ENCODE peak calls at places on chromosome 20, in six cellular contexts. One of them, this sample, is unnamed.

GRCh38 chr20:1415667-1416468 is 23.0 kb upstream of the FKBP1A start:
- DNase-seq in HepG2: peak
- DNase-seq in IMR-90: peak
- DNase-seq in GM12878: no peak
- DNase-seq in A549: peak
- DNase-seq in SK-N-SH: no peak
- DNase-seq in this sample: peak

GRCh38 chr20:62942456-62942855 is 4.5 kb downstream of the GID8 start:
- DNase-seq in GM12878: no peak
- DNase-seq in HepG2: no peak
- DNase-seq in A549: no peak
- DNase-seq in IMR-90: no peak
- DNase-seq in SK-N-SH: no peak
- DNase-seq in this sample: no peak

GRCh38 chr20:53050338-53050737 is 78.2 kb downstream of the TSHZ2 start:
- DNase-seq in HepG2: no peak
- DNase-seq in SK-N-SH: no peak
- DNase-seq in A549: no peak
- DNase-seq in GM12878: no peak
- DNase-seq in IMR-90: no peak
- DNase-seq in this sample: no peak

GRCh38 chr20:1887321-1887720 is 7.9 kb upstream of the SIRPA start:
- DNase-seq in A549: no peak
- DNase-seq in IMR-90: no peak
- DNase-seq in HepG2: no peak
- DNase-seq in SK-N-SH: no peak
- DNase-seq in GM12878: no peak
- DNase-seq in this sample: no peak

GRCh38 chr20:63653041-63653973 is at the start of gene STMN3:
- DNase-seq in IMR-90: peak
- DNase-seq in HepG2: peak
- DNase-seq in SK-N-SH: peak
- DNase-seq in A549: peak
- DNase-seq in GM12878: no peak
- DNase-seq in this sample: peak

GRCh38 chr20:62831361-62831788 is 14.5 kb downstream of the COL9A3 start:
- DNase-seq in IMR-90: no peak
- DNase-seq in SK-N-SH: peak
- DNase-seq in GM12878: no peak
- DNase-seq in A549: no peak
- DNase-seq in HepG2: no peak
- DNase-seq in this sample: no peak

GRCh38 chr20:18090044-18090443 is 32.3 kb upstream of the OVOL2 start:
- DNase-seq in SK-N-SH: no peak
- DNase-seq in A549: peak
- DNase-seq in HepG2: peak
- DNase-seq in GM12878: no peak
- DNase-seq in IMR-90: no peak
- DNase-seq in this sample: no peak

GRCh38 chr20:11654766-11655165 is 262.9 kb upstream of the BTBD3 start:
- DNase-seq in A549: no peak
- DNase-seq in SK-N-SH: no peak
- DNase-seq in GM12878: no peak
- DNase-seq in HepG2: no peak
- DNase-seq in IMR-90: no peak
- DNase-seq in this sample: no peak

GRCh38 chr20:19661717-19662637 is 96.1 kb upstream of the RIN2 start:
- DNase-seq in GM12878: no peak
- DNase-seq in A549: peak
- DNase-seq in HepG2: peak
- DNase-seq in SK-N-SH: peak
- DNase-seq in IMR-90: peak
- DNase-seq in this sample: peak

GRCh38 chr20:37804584-37805566 is 98.1 kb upstream of the VSTM2L start:
- DNase-seq in SK-N-SH: peak
- DNase-seq in IMR-90: no peak
- DNase-seq in GM12878: peak
- DNase-seq in HepG2: no peak
- DNase-seq in A549: no peak
- DNase-seq in this sample: no peak

GRCh38 chr20:19110866-19111460 is 101.5 kb upstream of the SLC24A3 start:
- DNase-seq in IMR-90: no peak
- DNase-seq in SK-N-SH: no peak
- DNase-seq in HepG2: no peak
- DNase-seq in GM12878: no peak
- DNase-seq in A549: no peak
- DNase-seq in this sample: no peak

GRCh38 chr20:15653396-15654207 is 919.6 kb downstream of the KIF16B start:
- DNase-seq in SK-N-SH: no peak
- DNase-seq in A549: no peak
- DNase-seq in HepG2: no peak
- DNase-seq in GM12878: no peak
- DNase-seq in IMR-90: peak
- DNase-seq in this sample: no peak
- TF ChIP-seq SMC3 in SK-N-SH: no peak
- TF ChIP-seq SMC3 in A549: no peak
- TF ChIP-seq SMC3 in HepG2: no peak
- TF ChIP-seq SMC3 in GM12878: no peak
- TF ChIP-seq SMC3 in IMR-90: no peak
- TF ChIP-seq SMC3 in this sample: no peak

DNA sequence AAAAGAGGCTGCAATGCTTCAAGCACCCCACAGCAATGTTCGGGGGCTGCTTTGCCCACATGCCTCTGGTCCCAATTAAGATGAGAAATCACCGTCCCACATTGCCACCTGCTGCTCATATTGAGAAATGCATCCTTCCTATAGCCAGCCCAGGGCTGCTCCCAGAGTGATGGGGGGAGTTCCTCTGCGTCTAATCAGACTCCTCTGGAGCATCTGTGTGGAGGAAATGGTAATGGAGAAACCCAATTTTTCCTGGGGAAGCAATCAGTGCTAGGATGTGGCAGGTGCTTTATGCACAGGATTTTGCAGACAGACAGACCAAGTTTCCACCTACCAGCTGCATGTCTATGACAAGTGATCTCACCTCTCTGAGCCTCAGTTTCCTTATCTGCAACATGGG is 33.6 kb downstream of the PTGIS start:
- DNase-seq in IMR-90: peak
- DNase-seq in GM12878: peak
- DNase-seq in SK-N-SH: peak
- DNase-seq in A549: peak
- DNase-seq in HepG2: peak
- DNase-seq in this sample: peak
- TF ChIP-seq SMC3 in IMR-90: peak
- TF ChIP-seq SMC3 in GM12878: peak
- TF ChIP-seq SMC3 in SK-N-SH: peak
- TF ChIP-seq SMC3 in A549: peak
- TF ChIP-seq SMC3 in HepG2: peak
- TF ChIP-seq SMC3 in this sample: peak

GRCh38 chr20:49595346-49595745 is 27.4 kb upstream of the PTGIS start:
- DNase-seq in IMR-90: no peak
- DNase-seq in SK-N-SH: no peak
- DNase-seq in HepG2: no peak
- DNase-seq in A549: no peak
- DNase-seq in GM12878: no peak
- DNase-seq in this sample: no peak

GRCh38 chr20:49594143-49594928 is 26.4 kb upstream of the PTGIS start:
- DNase-seq in A549: no peak
- DNase-seq in HepG2: no peak
- DNase-seq in IMR-90: peak
- DNase-seq in SK-N-SH: no peak
- DNase-seq in GM12878: no peak
- DNase-seq in this sample: no peak

GRCh38 chr20:49594929-49595311 is 27.0 kb upstream of the PTGIS start:
- DNase-seq in IMR-90: no peak
- DNase-seq in A549: no peak
- DNase-seq in GM12878: no peak
- DNase-seq in SK-N-SH: no peak
- DNase-seq in HepG2: no peak
- DNase-seq in this sample: no peak

GRCh38 chr20:49597825-49598395 is 30.0 kb upstream of the PTGIS start:
- DNase-seq in HepG2: no peak
- DNase-seq in GM12878: no peak
- DNase-seq in IMR-90: no peak
- DNase-seq in A549: no peak
- DNase-seq in SK-N-SH: no peak
- DNase-seq in this sample: no peak

GRCh38 chr20:49595811-49596545 is 28.0 kb upstream of the PTGIS start:
- DNase-seq in A549: no peak
- DNase-seq in IMR-90: peak
- DNase-seq in GM12878: no peak
- DNase-seq in SK-N-SH: no peak
- DNase-seq in HepG2: no peak
- DNase-seq in this sample: no peak
- TF ChIP-seq SMC3 in A549: no peak
- TF ChIP-seq SMC3 in IMR-90: no peak
- TF ChIP-seq SMC3 in GM12878: no peak
- TF ChIP-seq SMC3 in SK-N-SH: no peak
- TF ChIP-seq SMC3 in HepG2: no peak
- TF ChIP-seq SMC3 in this sample: no peak

GRCh38 chr20:32743237-32744112 is at the start of gene COMMD7:
- DNase-seq in GM12878: peak
- DNase-seq in IMR-90: peak
- DNase-seq in SK-N-SH: peak
- DNase-seq in A549: peak
- DNase-seq in HepG2: peak
- DNase-seq in this sample: peak
- TF ChIP-seq SMC3 in GM12878: no peak
- TF ChIP-seq SMC3 in IMR-90: no peak
- TF ChIP-seq SMC3 in SK-N-SH: no peak
- TF ChIP-seq SMC3 in A549: no peak
- TF ChIP-seq SMC3 in HepG2: peak
- TF ChIP-seq SMC3 in this sample: no peak

GRCh38 chr20:35018578-35019371 is 63.1 kb downstream of the MYH7B start:
- DNase-seq in SK-N-SH: no peak
- DNase-seq in GM12878: no peak
- DNase-seq in HepG2: no peak
- DNase-seq in IMR-90: no peak
- DNase-seq in A549: no peak
- DNase-seq in this sample: no peak

GRCh38 chr20:35017099-35017835 is 61.6 kb downstream of the MYH7B start:
- DNase-seq in SK-N-SH: no peak
- DNase-seq in GM12878: no peak
- DNase-seq in IMR-90: no peak
- DNase-seq in HepG2: no peak
- DNase-seq in A549: no peak
- DNase-seq in this sample: no peak

GRCh38 chr20:35013421-35014411 is 58.0 kb downstream of the MYH7B start:
- DNase-seq in GM12878: no peak
- DNase-seq in A549: no peak
- DNase-seq in HepG2: no peak
- DNase-seq in IMR-90: no peak
- DNase-seq in SK-N-SH: peak
- DNase-seq in this sample: no peak

GRCh38 chr20:35014537-35014936 is 58.9 kb downstream of the MYH7B start:
- DNase-seq in GM12878: no peak
- DNase-seq in HepG2: no peak
- DNase-seq in SK-N-SH: no peak
- DNase-seq in IMR-90: no peak
- DNase-seq in A549: no peak
- DNase-seq in this sample: no peak

GRCh38 chr20:35015863-35016193 is 60.2 kb downstream of the MYH7B start:
- DNase-seq in GM12878: no peak
- DNase-seq in IMR-90: no peak
- DNase-seq in HepG2: no peak
- DNase-seq in SK-N-SH: no peak
- DNase-seq in A549: no peak
- DNase-seq in this sample: no peak
- TF ChIP-seq SMC3 in GM12878: no peak
- TF ChIP-seq SMC3 in IMR-90: no peak
- TF ChIP-seq SMC3 in HepG2: no peak
- TF ChIP-seq SMC3 in SK-N-SH: no peak
- TF ChIP-seq SMC3 in A549: no peak
- TF ChIP-seq SMC3 in this sample: no peak

This sample was measured in K562.